ENCODE peak calls at places on chromosome 7, in nine cellular contexts. One of them, this sample, is unnamed.

GRCh38 chr7:143316492-143316891 is 581 bp downstream of the CLCN1 start:
- DNase-seq in activated gamma-delta T cell treated with Interleukin-2 at 50 U/mL for 16 hours: no peak
- DNase-seq in cardiac fibroblast: no peak
- DNase-seq in astrocyte of the spinal cord: no peak
- DNase-seq in anterior cingulate cortex: no peak
- DNase-seq in GM12865: no peak
- DNase-seq in iPS-NIHi11: no peak
- DNase-seq in T-helper 2 cell: no peak
- DNase-seq in right lobe of liver: no peak
- DNase-seq in this sample: no peak

GRCh38 chr7:77226357-77226839 is 26.8 kb upstream of the FGL2 start:
- DNase-seq in iPS-NIHi11: no peak
- DNase-seq in GM12865: no peak
- DNase-seq in cardiac fibroblast: peak
- DNase-seq in T-helper 2 cell: no peak
- DNase-seq in astrocyte of the spinal cord: no peak
- DNase-seq in activated gamma-delta T cell treated with Interleukin-2 at 50 U/mL for 16 hours: no peak
- DNase-seq in anterior cingulate cortex: no peak
- DNase-seq in right lobe of liver: no peak
- DNase-seq in this sample: no peak

GRCh38 chr7:47817922-47818321 is 130.3 kb downstream of the PKD1L1 start:
- DNase-seq in T-helper 2 cell: no peak
- DNase-seq in GM12865: no peak
- DNase-seq in iPS-NIHi11: no peak
- DNase-seq in cardiac fibroblast: peak
- DNase-seq in right lobe of liver: peak
- DNase-seq in anterior cingulate cortex: no peak
- DNase-seq in astrocyte of the spinal cord: no peak
- DNase-seq in activated gamma-delta T cell treated with Interleukin-2 at 50 U/mL for 16 hours: no peak
- DNase-seq in this sample: no peak

GRCh38 chr7:116122972-116123595 is 87.3 kb upstream of the TES start:
- DNase-seq in right lobe of liver: no peak
- DNase-seq in GM12865: peak
- DNase-seq in activated gamma-delta T cell treated with Interleukin-2 at 50 U/mL for 16 hours: no peak
- DNase-seq in T-helper 2 cell: no peak
- DNase-seq in anterior cingulate cortex: no peak
- DNase-seq in cardiac fibroblast: peak
- DNase-seq in astrocyte of the spinal cord: peak
- DNase-seq in iPS-NIHi11: peak
- DNase-seq in this sample: no peak

GRCh38 chr7:82105463-82105862 is 335.6 kb upstream of the HGF start:
- DNase-seq in T-helper 2 cell: no peak
- DNase-seq in cardiac fibroblast: peak
- DNase-seq in iPS-NIHi11: no peak
- DNase-seq in astrocyte of the spinal cord: peak
- DNase-seq in activated gamma-delta T cell treated with Interleukin-2 at 50 U/mL for 16 hours: no peak
- DNase-seq in anterior cingulate cortex: no peak
- DNase-seq in right lobe of liver: no peak
- DNase-seq in GM12865: no peak
- DNase-seq in this sample: no peak

GRCh38 chr7:103297837-103298179 is 573 bp downstream of the PMPCB start:
- DNase-seq in anterior cingulate cortex: no peak
- DNase-seq in activated gamma-delta T cell treated with Interleukin-2 at 50 U/mL for 16 hours: no peak
- DNase-seq in iPS-NIHi11: no peak
- DNase-seq in astrocyte of the spinal cord: no peak
- DNase-seq in right lobe of liver: no peak
- DNase-seq in cardiac fibroblast: no peak
- DNase-seq in GM12865: no peak
- DNase-seq in T-helper 2 cell: no peak
- DNase-seq in this sample: no peak

GRCh38 chr7:84237533-84238173 is 43.1 kb upstream of the SEMA3A start:
- DNase-seq in astrocyte of the spinal cord: peak
- DNase-seq in cardiac fibroblast: peak
- DNase-seq in GM12865: peak
- DNase-seq in T-helper 2 cell: no peak
- DNase-seq in iPS-NIHi11: no peak
- DNase-seq in activated gamma-delta T cell treated with Interleukin-2 at 50 U/mL for 16 hours: no peak
- DNase-seq in anterior cingulate cortex: no peak
- DNase-seq in right lobe of liver: no peak
- DNase-seq in this sample: no peak

GRCh38 chr7:95693551-95694333 is 78.6 kb upstream of the DYNC1I1 start:
- DNase-seq in right lobe of liver: no peak
- DNase-seq in astrocyte of the spinal cord: no peak
- DNase-seq in T-helper 2 cell: no peak
- DNase-seq in cardiac fibroblast: peak
- DNase-seq in iPS-NIHi11: no peak
- DNase-seq in activated gamma-delta T cell treated with Interleukin-2 at 50 U/mL for 16 hours: no peak
- DNase-seq in GM12865: no peak
- DNase-seq in anterior cingulate cortex: no peak
- DNase-seq in this sample: no peak

GRCh38 chr7:264541-265191 is 25.3 kb upstream of the FOXL3 start:
- DNase-seq in GM12865: no peak
- DNase-seq in right lobe of liver: peak
- DNase-seq in activated gamma-delta T cell treated with Interleukin-2 at 50 U/mL for 16 hours: no peak
- DNase-seq in cardiac fibroblast: no peak
- DNase-seq in anterior cingulate cortex: no peak
- DNase-seq in iPS-NIHi11: peak
- DNase-seq in astrocyte of the spinal cord: no peak
- DNase-seq in T-helper 2 cell: no peak
- DNase-seq in this sample: no peak

GRCh38 chr7:142111509-142111908 is at the start of gene MGAM2:
- DNase-seq in astrocyte of the spinal cord: no peak
- DNase-seq in anterior cingulate cortex: no peak
- DNase-seq in GM12865: no peak
- DNase-seq in right lobe of liver: no peak
- DNase-seq in T-helper 2 cell: no peak
- DNase-seq in iPS-NIHi11: no peak
- DNase-seq in cardiac fibroblast: no peak
- DNase-seq in activated gamma-delta T cell treated with Interleukin-2 at 50 U/mL for 16 hours: no peak
- DNase-seq in this sample: no peak

GRCh38 chr7:113015038-113015645 is 71.5 kb downstream of the GPR85 start:
- DNase-seq in anterior cingulate cortex: no peak
- DNase-seq in activated gamma-delta T cell treated with Interleukin-2 at 50 U/mL for 16 hours: no peak
- DNase-seq in T-helper 2 cell: no peak
- DNase-seq in iPS-NIHi11: no peak
- DNase-seq in right lobe of liver: no peak
- DNase-seq in cardiac fibroblast: peak
- DNase-seq in GM12865: peak
- DNase-seq in astrocyte of the spinal cord: peak
- DNase-seq in this sample: no peak

GRCh38 chr7:106223156-106223555 is 61.6 kb downstream of the NAMPT start:
- DNase-seq in T-helper 2 cell: no peak
- DNase-seq in cardiac fibroblast: no peak
- DNase-seq in astrocyte of the spinal cord: no peak
- DNase-seq in activated gamma-delta T cell treated with Interleukin-2 at 50 U/mL for 16 hours: no peak
- DNase-seq in GM12865: no peak
- DNase-seq in anterior cingulate cortex: no peak
- DNase-seq in iPS-NIHi11: no peak
- DNase-seq in right lobe of liver: no peak
- DNase-seq in this sample: no peak

GRCh38 chr7:106248616-106249015 is 36.2 kb downstream of the NAMPT start:
- DNase-seq in astrocyte of the spinal cord: no peak
- DNase-seq in cardiac fibroblast: no peak
- DNase-seq in anterior cingulate cortex: no peak
- DNase-seq in GM12865: no peak
- DNase-seq in T-helper 2 cell: no peak
- DNase-seq in activated gamma-delta T cell treated with Interleukin-2 at 50 U/mL for 16 hours: no peak
- DNase-seq in right lobe of liver: no peak
- DNase-seq in iPS-NIHi11: no peak
- DNase-seq in this sample: no peak

GRCh38 chr7:130154501-130155317 is 50.5 kb downstream of the TMEM209 start:
- DNase-seq in anterior cingulate cortex: peak
- DNase-seq in astrocyte of the spinal cord: no peak
- DNase-seq in T-helper 2 cell: no peak
- DNase-seq in GM12865: no peak
- DNase-seq in right lobe of liver: no peak
- DNase-seq in activated gamma-delta T cell treated with Interleukin-2 at 50 U/mL for 16 hours: no peak
- DNase-seq in iPS-NIHi11: peak
- DNase-seq in cardiac fibroblast: no peak
- DNase-seq in this sample: peak

GRCh38 chr7:15801565-15801964 is 115.1 kb upstream of the MEOX2 start:
- DNase-seq in iPS-NIHi11: no peak
- DNase-seq in right lobe of liver: no peak
- DNase-seq in T-helper 2 cell: no peak
- DNase-seq in astrocyte of the spinal cord: peak
- DNase-seq in cardiac fibroblast: peak
- DNase-seq in anterior cingulate cortex: no peak
- DNase-seq in GM12865: no peak
- DNase-seq in activated gamma-delta T cell treated with Interleukin-2 at 50 U/mL for 16 hours: no peak
- DNase-seq in this sample: no peak

GRCh38 chr7:108418941-108419340 is 37.3 kb downstream of the NRCAM start:
- DNase-seq in astrocyte of the spinal cord: no peak
- DNase-seq in activated gamma-delta T cell treated with Interleukin-2 at 50 U/mL for 16 hours: no peak
- DNase-seq in right lobe of liver: no peak
- DNase-seq in cardiac fibroblast: peak
- DNase-seq in GM12865: no peak
- DNase-seq in T-helper 2 cell: no peak
- DNase-seq in iPS-NIHi11: no peak
- DNase-seq in anterior cingulate cortex: no peak
- DNase-seq in this sample: no peak

GRCh38 chr7:121563177-121563576 is 167.1 kb upstream of the FAM3C start:
- DNase-seq in GM12865: no peak
- DNase-seq in right lobe of liver: no peak
- DNase-seq in T-helper 2 cell: no peak
- DNase-seq in astrocyte of the spinal cord: no peak
- DNase-seq in activated gamma-delta T cell treated with Interleukin-2 at 50 U/mL for 16 hours: no peak
- DNase-seq in anterior cingulate cortex: no peak
- DNase-seq in cardiac fibroblast: no peak
- DNase-seq in iPS-NIHi11: peak
- DNase-seq in this sample: no peak

GRCh38 chr7:127920787-127921438 is 110.3 kb downstream of the LRRC4 start:
- DNase-seq in astrocyte of the spinal cord: peak
- DNase-seq in iPS-NIHi11: no peak
- DNase-seq in right lobe of liver: no peak
- DNase-seq in cardiac fibroblast: peak
- DNase-seq in GM12865: no peak
- DNase-seq in activated gamma-delta T cell treated with Interleukin-2 at 50 U/mL for 16 hours: no peak
- DNase-seq in anterior cingulate cortex: no peak
- DNase-seq in T-helper 2 cell: no peak
- DNase-seq in this sample: no peak

GRCh38 chr7:17948503-17949238 is 8.4 kb upstream of the SNX13 start:
- DNase-seq in T-helper 2 cell: no peak
- DNase-seq in anterior cingulate cortex: no peak
- DNase-seq in GM12865: no peak
- DNase-seq in iPS-NIHi11: no peak
- DNase-seq in activated gamma-delta T cell treated with Interleukin-2 at 50 U/mL for 16 hours: no peak
- DNase-seq in right lobe of liver: no peak
- DNase-seq in cardiac fibroblast: peak
- DNase-seq in astrocyte of the spinal cord: no peak
- DNase-seq in this sample: no peak

GRCh38 chr7:6290345-6290744 is 17.9 kb upstream of the CYTH3 start:
- DNase-seq in anterior cingulate cortex: no peak
- DNase-seq in T-helper 2 cell: no peak
- DNase-seq in iPS-NIHi11: no peak
- DNase-seq in right lobe of liver: no peak
- DNase-seq in astrocyte of the spinal cord: no peak
- DNase-seq in activated gamma-delta T cell treated with Interleukin-2 at 50 U/mL for 16 hours: no peak
- DNase-seq in cardiac fibroblast: no peak
- DNase-seq in GM12865: no peak
- DNase-seq in this sample: no peak

GRCh38 chr7:105205592-105206211 is 183.0 kb downstream of the SRPK2 start:
- DNase-seq in astrocyte of the spinal cord: no peak
- DNase-seq in activated gamma-delta T cell treated with Interleukin-2 at 50 U/mL for 16 hours: no peak
- DNase-seq in iPS-NIHi11: no peak
- DNase-seq in T-helper 2 cell: no peak
- DNase-seq in anterior cingulate cortex: no peak
- DNase-seq in right lobe of liver: no peak
- DNase-seq in cardiac fibroblast: peak
- DNase-seq in GM12865: no peak
- DNase-seq in this sample: no peak

GRCh38 chr7:148622887-148623585 is 32.5 kb downstream of the C7orf33 start:
- DNase-seq in anterior cingulate cortex: no peak
- DNase-seq in astrocyte of the spinal cord: no peak
- DNase-seq in cardiac fibroblast: no peak
- DNase-seq in GM12865: no peak
- DNase-seq in iPS-NIHi11: no peak
- DNase-seq in T-helper 2 cell: no peak
- DNase-seq in activated gamma-delta T cell treated with Interleukin-2 at 50 U/mL for 16 hours: no peak
- DNase-seq in right lobe of liver: peak
- DNase-seq in this sample: no peak

GRCh38 chr7:151426486-151426905 is 13.4 kb downstream of the CRYGN start:
- DNase-seq in GM12865: no peak
- DNase-seq in anterior cingulate cortex: no peak
- DNase-seq in astrocyte of the spinal cord: peak
- DNase-seq in T-helper 2 cell: no peak
- DNase-seq in right lobe of liver: peak
- DNase-seq in activated gamma-delta T cell treated with Interleukin-2 at 50 U/mL for 16 hours: no peak
- DNase-seq in cardiac fibroblast: peak
- DNase-seq in iPS-NIHi11: no peak
- DNase-seq in this sample: no peak

GRCh38 chr7:10706875-10707493 is 266.7 kb upstream of the PHF14 start:
- DNase-seq in GM12865: peak
- DNase-seq in T-helper 2 cell: no peak
- DNase-seq in anterior cingulate cortex: no peak
- DNase-seq in activated gamma-delta T cell treated with Interleukin-2 at 50 U/mL for 16 hours: no peak
- DNase-seq in cardiac fibroblast: no peak
- DNase-seq in iPS-NIHi11: no peak
- DNase-seq in right lobe of liver: no peak
- DNase-seq in astrocyte of the spinal cord: no peak
- DNase-seq in this sample: no peak

GRCh38 chr7:94421711-94422110 is 27.0 kb downstream of the COL1A2 start:
- DNase-seq in T-helper 2 cell: no peak
- DNase-seq in iPS-NIHi11: no peak
- DNase-seq in right lobe of liver: no peak
- DNase-seq in activated gamma-delta T cell treated with Interleukin-2 at 50 U/mL for 16 hours: no peak
- DNase-seq in anterior cingulate cortex: no peak
- DNase-seq in GM12865: no peak
- DNase-seq in astrocyte of the spinal cord: peak
- DNase-seq in cardiac fibroblast: peak
- DNase-seq in this sample: no peak

GRCh38 chr7:12518920-12519681 is 51.4 kb upstream of the SCIN start:
- DNase-seq in anterior cingulate cortex: no peak
- DNase-seq in activated gamma-delta T cell treated with Interleukin-2 at 50 U/mL for 16 hours: no peak
- DNase-seq in astrocyte of the spinal cord: peak
- DNase-seq in cardiac fibroblast: peak
- DNase-seq in T-helper 2 cell: no peak
- DNase-seq in GM12865: peak
- DNase-seq in iPS-NIHi11: peak
- DNase-seq in right lobe of liver: no peak
- DNase-seq in this sample: no peak

GRCh38 chr7:143284591-143285453 is at the start of gene TMEM139:
- DNase-seq in cardiac fibroblast: no peak
- DNase-seq in right lobe of liver: peak
- DNase-seq in activated gamma-delta T cell treated with Interleukin-2 at 50 U/mL for 16 hours: no peak
- DNase-seq in GM12865: no peak
- DNase-seq in anterior cingulate cortex: peak
- DNase-seq in iPS-NIHi11: peak
- DNase-seq in astrocyte of the spinal cord: no peak
- DNase-seq in T-helper 2 cell: no peak
- DNase-seq in this sample: peak

GRCh38 chr7:76220185-76221057 is 18.7 kb downstream of the SRRM3 start:
- DNase-seq in iPS-NIHi11: peak
- DNase-seq in cardiac fibroblast: peak
- DNase-seq in T-helper 2 cell: no peak
- DNase-seq in astrocyte of the spinal cord: peak
- DNase-seq in GM12865: no peak
- DNase-seq in activated gamma-delta T cell treated with Interleukin-2 at 50 U/mL for 16 hours: no peak
- DNase-seq in right lobe of liver: no peak
- DNase-seq in anterior cingulate cortex: peak
- DNase-seq in this sample: peak

GRCh38 chr7:79876769-79877362 is 257.8 kb upstream of the GNAI1 start:
- DNase-seq in cardiac fibroblast: peak
- DNase-seq in iPS-NIHi11: no peak
- DNase-seq in T-helper 2 cell: no peak
- DNase-seq in astrocyte of the spinal cord: peak
- DNase-seq in anterior cingulate cortex: no peak
- DNase-seq in GM12865: no peak
- DNase-seq in right lobe of liver: no peak
- DNase-seq in activated gamma-delta T cell treated with Interleukin-2 at 50 U/mL for 16 hours: no peak
- DNase-seq in this sample: no peak

GRCh38 chr7:25950488-25951413 is 201.2 kb upstream of the NFE2L3 start:
- DNase-seq in GM12865: peak
- DNase-seq in iPS-NIHi11: peak
- DNase-seq in astrocyte of the spinal cord: peak
- DNase-seq in T-helper 2 cell: peak
- DNase-seq in anterior cingulate cortex: peak
- DNase-seq in right lobe of liver: peak
- DNase-seq in cardiac fibroblast: peak
- DNase-seq in activated gamma-delta T cell treated with Interleukin-2 at 50 U/mL for 16 hours: peak
- DNase-seq in this sample: peak

GRCh38 chr7:4718071-4718470 is 36.0 kb downstream of the FOXK1 start:
- DNase-seq in GM12865: no peak
- DNase-seq in iPS-NIHi11: no peak
- DNase-seq in T-helper 2 cell: no peak
- DNase-seq in anterior cingulate cortex: no peak
- DNase-seq in right lobe of liver: no peak
- DNase-seq in cardiac fibroblast: no peak
- DNase-seq in activated gamma-delta T cell treated with Interleukin-2 at 50 U/mL for 16 hours: no peak
- DNase-seq in astrocyte of the spinal cord: no peak
- DNase-seq in this sample: no peak